ENCODE peak calls at places on chromosomes 2 and 18, in nine cellular contexts. T is stimulated activated CD4-positive, alpha-beta T cell treated with anti-CD3 and anti-CD28 coated beads, Interleukin-15, amount 100 ng/mL, for 1 hour; Y is hypothalamus; S is lower leg skin; X is OCI-M1; G is HuH-7.5; A is HS-5; Z is left cardiac atrium; O is GM10248. U is an unnamed sample.

GRCh38 chr18:33052886-33053285 is 280.1 kb upstream of the KLHL14 start:
- DNase-seq in X (no peak), G (no peak), A (no peak), O (no peak), S (no peak), Z (no peak), T (no peak), Y (no peak), U (no peak)

GRCh38 chr2:217332866-217333265 is 473.0 kb upstream of the TNP1 start:
- DNase-seq in A (no peak), G (no peak), X (no peak), Y (no peak), Z (no peak), O (no peak), S (no peak), T (no peak), U (no peak)

GRCh38 chr2:98459776-98460175 is 15.1 kb downstream of the INPP4A start:
- DNase-seq in Y (no peak), A (no peak), T (no peak), O (peak), X (no peak), S (no peak), G (no peak), Z (no peak), U (no peak)

GRCh38 chr2:187415449-187415848 is 32.6 kb downstream of the CALCRL start:
- DNase-seq in A (no peak), Z (no peak), T (no peak), X (no peak), G (no peak), S (no peak), Y (no peak), O (no peak), U (no peak)

GRCh38 chr2:102064679-102065674 is 73.2 kb downstream of the IL1R2 start:
- DNase-seq in X (peak), O (no peak), Z (no peak), S (no peak), A (no peak), Y (no peak), G (no peak), T (no peak), U (no peak)

GRCh38 chr2:179875864-179876263 is 14.5 kb upstream of the ZNF385B start:
- DNase-seq in O (no peak), X (no peak), S (no peak), Y (no peak), Z (no peak), G (no peak), T (no peak), A (no peak), U (no peak)

GRCh38 chr18:49021076-49021432 is 70.3 kb upstream of the SMAD7 start:
- DNase-seq in Y (no peak), S (no peak), T (no peak), A (no peak), G (no peak), O (no peak), Z (no peak), X (no peak), U (no peak)

GRCh38 chr18:59047992-59048363 is 91.7 kb upstream of the SEC11C start:
- DNase-seq in S (no peak), O (no peak), X (no peak), A (no peak), T (no peak), G (no peak), Y (no peak), Z (no peak), U (no peak)

GRCh38 chr2:176584333-176584732 is 315.1 kb downstream of the MTX2 start:
- DNase-seq in A (no peak), X (no peak), T (no peak), S (no peak), Y (no peak), G (peak), Z (no peak), O (no peak), U (no peak)

GRCh38 chr18:56637897-56638231 is 528 bp downstream of the TXNL1 start:
- DNase-seq in T (no peak), A (no peak), Y (no peak), G (no peak), S (no peak), X (peak), Z (peak), O (no peak), U (no peak)

GRCh38 chr2:219309278-219309677 is at the start of gene PTPRN:
- DNase-seq in O (no peak), S (no peak), X (no peak), T (no peak), A (peak), Y (peak), G (no peak), Z (no peak), U (peak)

GRCh38 chr2:210606001-210606400 is 49.6 kb downstream of the CPS1 start:
- DNase-seq in G (no peak), S (no peak), X (no peak), Z (no peak), A (no peak), T (no peak), O (no peak), Y (no peak), U (no peak)